ENCODE peak calls at places on chromosomes 4 and X, in nine cellular contexts. Z, G, M, Y, D, W, T, Q and F are unnamed samples.

GRCh38 chrX:105876658-105877057 is 54.3 kb downstream of the NRK start:
- DNase-seq in Z (no peak), G (no peak), M (peak; percentile 14), Y (peak; percentile 7), D (no peak), W (no peak), T (no peak), Q (no peak), F (no peak)

GRCh38 chrX:47321978-47322377 is 48.4 kb upstream of the ZNF157 start:
- DNase-seq in Z (no peak), G (no peak), M (no peak), Y (no peak), D (no peak), W (no peak), T (no peak), Q (no peak), F (no peak)

GRCh38 chr4:73653695-73654106 is 33.5 kb upstream of the RASSF6 start:
- DNase-seq in Z (no peak), G (no peak), M (peak; percentile 74), Y (peak; percentile 37), D (no peak), W (peak; percentile 11), T (peak; percentile 58), Q (peak; percentile 67), F (peak; percentile 73)

GRCh38 chr4:112167790-112168189 is 22.5 kb downstream of the FAM241A start:
- DNase-seq in Z (no peak), G (peak; percentile 37), M (no peak), Y (no peak), D (peak; percentile 49), W (no peak), T (no peak), Q (no peak), F (no peak)

GRCh38 chr4:159764343-159764952 is 661.6 kb downstream of the RAPGEF2 start:
- DNase-seq in Z (no peak), G (no peak), M (peak; percentile 29), Y (peak; percentile 27), D (no peak), W (peak; percentile 33), T (peak; percentile 53), Q (peak; percentile 53), F (peak; percentile 40)

GRCh38 chr4:74364649-74365491 is at the start of gene EREG:
- DNase-seq in Z (no peak), G (no peak), M (peak; percentile 84), Y (peak; percentile 62), D (no peak), W (no peak), T (peak; percentile 62), Q (no peak), F (peak; percentile 77)

GRCh38 chrX:44157293-44157692 is 184.1 kb upstream of the NDP start:
- DNase-seq in Z (no peak), G (no peak), M (no peak), Y (no peak), D (no peak), W (no peak), T (no peak), Q (no peak), F (peak; percentile 3)

GRCh38 chrX:49163555-49164419 is 1.2 kb downstream of the MAGIX start:
- DNase-seq in Z (peak; percentile 92), G (peak; percentile 74), M (peak; percentile 85), Y (peak; percentile 86), D (peak; percentile 80), W (peak; percentile 90), T (peak; percentile 79), Q (peak; percentile 74), F (peak; percentile 81)

GRCh38 chr4:138090145-138090917 is 151.8 kb downstream of the SLC7A11 start:
- DNase-seq in Z (no peak), G (no peak), M (peak; percentile 88), Y (peak; percentile 74), D (peak; percentile 4), W (peak; percentile 77), T (peak; percentile 86), Q (peak; percentile 61), F (peak; percentile 74)

GRCh38 chrX:362351-362750 is 24.4 kb downstream of the PPP2R3B start:
- DNase-seq in Z (no peak), G (no peak), M (no peak), Y (no peak), D (no peak), W (no peak), T (no peak), Q (no peak), F (no peak)

GRCh38 chr4:113823291-113823659 is 61.7 kb upstream of the CAMK2D start:
- DNase-seq in Z (no peak), G (no peak), M (no peak), Y (no peak), D (no peak), W (no peak), T (no peak), Q (no peak), F (no peak)

GRCh38 chr4:38387348-38387747 is 276.7 kb upstream of the KLF3 start:
- DNase-seq in Z (peak; percentile 86), G (no peak), M (peak; percentile 48), Y (no peak), D (no peak), W (peak; percentile 85), T (no peak), Q (no peak), F (peak; percentile 14)